ENCODE peak calls at places on chromosome 16, in six cellular contexts. O, U, Y, A, X and F are unnamed samples.

GRCh38 chr16:3095869-3096268 is 3.2 kb downstream of the ZSCAN10 start:
- DNase-seq in O (no peak), A (no peak), Y (peak), U (peak), X (no peak), F (no peak)

GRCh38 chr16:74064120-74064735 is 232.4 kb upstream of the PSMD7 start:
- DNase-seq in A (no peak), X (no peak), U (no peak), O (no peak), Y (no peak), F (no peak)

GRCh38 chr16:78628526-78628925 is 529.1 kb downstream of the WWOX start:
- DNase-seq in U (no peak), O (no peak), X (no peak), Y (no peak), A (no peak), F (no peak)

GRCh38 chr16:915546-915945 is 55.2 kb downstream of the LMF1 start:
- DNase-seq in Y (no peak), O (no peak), A (no peak), X (no peak), U (no peak), F (no peak)

GRCh38 chr16:51556694-51557327 is 405.7 kb upstream of the SALL1 start:
- DNase-seq in O (no peak), Y (no peak), U (no peak), A (no peak), X (no peak), F (no peak)

GRCh38 chr16:12405083-12405482 is 398.6 kb downstream of the CPPED1 start:
- DNase-seq in O (no peak), A (no peak), U (no peak), X (no peak), Y (no peak), F (no peak)

GRCh38 chr16:11742041-11742535 is 569 bp downstream of the TXNDC11 start:
- DNase-seq in O (no peak), A (no peak), U (peak), Y (peak), X (no peak), F (no peak)

GRCh38 chr16:88779406-88780099 is 5.5 kb downstream of the PIEZO1 start:
- DNase-seq in O (no peak), A (no peak), X (no peak), U (no peak), Y (no peak), F (no peak)